ENCODE peak calls at places on chromosomes 1 and 21, in five cellular contexts. O, W, H, F and G are unnamed samples.
A peak's percentile ranks its signal among the peaks of the same experiment; 100 is the strongest.

GRCh38 chr1:240004086-240004749 is 87.5 kb upstream of the FMN2 start:
- DNase-seq in O (no peak), W (no peak), H (no peak), F (peak; percentile 50), G (no peak)

GRCh38 chr1:60010690-60011089 is 62.9 kb downstream of the C1orf87 start:
- DNase-seq in O (no peak), W (no peak), H (no peak), F (no peak), G (no peak)

GRCh38 chr21:35895598-35895997 is 164.7 kb downstream of the SETD4 start:
- DNase-seq in O (no peak), W (no peak), H (no peak), F (no peak), G (no peak)

GRCh38 chr1:87963566-87963965 is 634.9 kb downstream of the LMO4 start:
- DNase-seq in O (no peak), W (no peak), H (no peak), F (no peak), G (no peak)

GRCh38 chr1:181324797-181325616 is 158.3 kb upstream of the CACNA1E start:
- DNase-seq in O (no peak), W (no peak), H (no peak), F (no peak), G (no peak)

GRCh38 chr1:172382406-172382805 is 38.1 kb upstream of the C1orf105 start:
- DNase-seq in O (no peak), W (no peak), H (no peak), F (no peak), G (no peak)

GRCh38 chr1:51642739-51643142 is 25.8 kb downstream of the OSBPL9 start:
- DNase-seq in O (no peak), W (no peak), H (no peak), F (no peak), G (no peak)

GRCh38 chr1:90712153-90712930 is 4.8 kb downstream of the BARHL2 start:
- DNase-seq in O (no peak), W (no peak), H (no peak), F (peak; percentile 20), G (no peak)

GRCh38 chr1:1185101-1185765 is 11.6 kb downstream of the TTLL10 start:
- DNase-seq in O (no peak), W (peak; percentile 20), H (peak; percentile 42), F (no peak), G (no peak)

GRCh38 chr1:153963030-153963849 is at the start of gene SLC39A1:
- DNase-seq in O (peak; percentile 98), W (peak; percentile 100), H (peak; percentile 98), F (peak; percentile 89), G (peak; percentile 94)

GRCh38 chr1:167452483-167452882 is 65.8 kb downstream of the CD247 start:
- DNase-seq in O (no peak), W (no peak), H (no peak), F (no peak), G (no peak)

GRCh38 chr1:174743654-174744561 is 255.8 kb upstream of the CACYBP start:
- DNase-seq in O (no peak), W (no peak), H (no peak), F (peak; percentile 27), G (no peak)

GRCh38 chr1:78490861-78491310 is at the start of gene PTGFR:
- DNase-seq in O (peak; percentile 47), W (no peak), H (peak; percentile 47), F (no peak), G (no peak)

GRCh38 chr1:200343874-200344273 is 66.0 kb downstream of the ZNF281 start:
- DNase-seq in O (no peak), W (no peak), H (no peak), F (no peak), G (no peak)

GRCh38 chr1:225817611-225818061 is 7.7 kb downstream of the EPHX1 start:
- DNase-seq in O (no peak), W (peak; percentile 81), H (peak; percentile 86), F (no peak), G (no peak)

GRCh38 chr1:212410231-212410825 is 4.4 kb downstream of the PACC1 start:
- DNase-seq in O (no peak), W (no peak), H (no peak), F (no peak), G (no peak)

GRCh38 chr1:44855742-44856141 is 12.7 kb upstream of the PTCH2 start:
- DNase-seq in O (no peak), W (no peak), H (no peak), F (no peak), G (no peak)

GRCh38 chr1:205971082-205971481 is 27.8 kb upstream of the SLC26A9 start:
- DNase-seq in O (no peak), W (no peak), H (no peak), F (no peak), G (peak; percentile 28)

GRCh38 chr1:108865316-108865910 is 8.5 kb upstream of the AKNAD1 start:
- DNase-seq in O (no peak), W (peak; percentile 27), H (no peak), F (no peak), G (no peak)

GRCh38 chr1:156279837-156280236 is 2.8 kb downstream of the SMG5 start:
- DNase-seq in O (no peak), W (no peak), H (no peak), F (no peak), G (no peak)

GRCh38 chr1:241848680-241849344 is 808 bp downstream of the EXO1 start:
- DNase-seq in O (no peak), W (no peak), H (no peak), F (no peak), G (no peak)

GRCh38 chr1:105997516-105997915 is 1059.0 kb upstream of the PRMT6 start:
- DNase-seq in O (no peak), W (no peak), H (no peak), F (no peak), G (no peak)

GRCh38 chr1:193709607-193710006 is 523.2 kb upstream of the B3GALT2 start:
- DNase-seq in O (no peak), W (no peak), H (no peak), F (no peak), G (no peak)

GRCh38 chr1:3902546-3902945 is 2.5 kb upstream of the C1orf174 start:
- DNase-seq in O (no peak), W (peak; percentile 8), H (peak; percentile 15), F (no peak), G (peak; percentile 29)

GRCh38 chr21:34129039-34129891 is 55.9 kb downstream of the MRPS6 start:
- DNase-seq in O (no peak), W (no peak), H (no peak), F (no peak), G (no peak)

GRCh38 chr1:90612033-90612432 is 105.1 kb downstream of the BARHL2 start:
- DNase-seq in O (no peak), W (no peak), H (no peak), F (no peak), G (no peak)

GRCh38 chr1:161782886-161783285 is 16.8 kb downstream of the ATF6 start:
- DNase-seq in O (no peak), W (no peak), H (no peak), F (no peak), G (no peak)

GRCh38 chr1:159988006-159988405 is 34.0 kb upstream of the SLAMF9 start:
- DNase-seq in O (no peak), W (no peak), H (no peak), F (no peak), G (no peak)

GRCh38 chr1:66119148-66119547 is 326.5 kb downstream of the PDE4B start:
- DNase-seq in O (no peak), W (no peak), H (no peak), F (no peak), G (no peak)

DNA sequence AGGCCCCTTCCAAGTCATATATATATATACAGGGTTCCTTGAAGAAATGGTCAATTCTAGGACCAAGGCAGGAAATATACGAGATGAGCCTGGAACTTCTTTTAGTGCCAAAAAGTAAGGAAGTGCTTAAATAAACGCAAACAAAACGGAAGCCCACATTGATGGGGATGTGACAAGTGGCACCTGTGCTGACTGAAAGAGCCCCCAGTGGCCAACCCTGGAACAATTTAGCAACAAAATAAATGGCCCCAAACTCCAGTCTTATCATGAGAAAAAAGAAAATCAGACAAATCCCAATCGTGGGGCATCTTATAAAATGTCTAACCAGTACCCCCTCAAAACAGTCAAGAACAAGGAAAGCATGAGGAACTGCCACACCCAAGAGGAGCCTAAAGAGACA is 17.7 kb downstream of the PLA2G5 start:
- DNase-seq in O (no peak), W (no peak), H (no peak), F (no peak), G (no peak)
- TF ChIP-seq CTCF in O (peak; percentile 18), W (no peak), H (no peak), F (no peak), G (no peak)

GRCh38 chr1:40302475-40302874 is 14.6 kb downstream of the COL9A2 start:
- DNase-seq in O (peak; percentile 34), W (no peak), H (no peak), F (no peak), G (no peak)

GRCh38 chr1:40300651-40301050 is 16.4 kb downstream of the COL9A2 start:
- DNase-seq in O (peak; percentile 16), W (no peak), H (no peak), F (peak; percentile 7), G (no peak)

GRCh38 chr1:40301541-40302299 is 15.4 kb downstream of the COL9A2 start:
- DNase-seq in O (peak; percentile 29), W (no peak), H (no peak), F (peak; percentile 13), G (no peak)

GRCh38 chr1:40300249-40300567 is 16.9 kb downstream of the COL9A2 start:
- DNase-seq in O (no peak), W (no peak), H (no peak), F (peak; percentile 6), G (no peak)

DNA sequence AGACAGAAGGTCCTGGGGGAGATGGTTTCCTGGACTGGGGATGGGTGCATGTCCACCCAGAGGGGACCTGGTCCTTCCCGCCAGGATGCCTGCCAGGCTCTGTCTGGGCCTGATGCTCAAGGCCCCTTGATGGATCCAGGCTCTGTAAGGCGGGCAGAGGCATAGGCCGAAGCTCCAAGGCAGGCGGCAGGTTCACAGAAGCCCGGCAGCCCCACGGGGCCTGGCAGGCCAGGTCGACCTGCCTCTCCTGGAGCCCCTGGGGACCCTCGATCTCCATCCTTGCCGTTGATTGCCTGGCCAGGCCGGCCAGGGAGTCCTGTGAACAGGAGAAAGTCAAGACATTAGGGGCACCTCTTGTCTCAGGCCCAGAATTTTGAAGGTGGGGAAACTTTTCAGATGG is 16.0 kb downstream of the COL9A2 start:
- DNase-seq in O (peak; percentile 31), W (no peak), H (no peak), F (no peak), G (no peak)
- TF ChIP-seq CTCF in O (no peak), W (no peak), H (no peak), F (no peak), G (no peak)

DNA sequence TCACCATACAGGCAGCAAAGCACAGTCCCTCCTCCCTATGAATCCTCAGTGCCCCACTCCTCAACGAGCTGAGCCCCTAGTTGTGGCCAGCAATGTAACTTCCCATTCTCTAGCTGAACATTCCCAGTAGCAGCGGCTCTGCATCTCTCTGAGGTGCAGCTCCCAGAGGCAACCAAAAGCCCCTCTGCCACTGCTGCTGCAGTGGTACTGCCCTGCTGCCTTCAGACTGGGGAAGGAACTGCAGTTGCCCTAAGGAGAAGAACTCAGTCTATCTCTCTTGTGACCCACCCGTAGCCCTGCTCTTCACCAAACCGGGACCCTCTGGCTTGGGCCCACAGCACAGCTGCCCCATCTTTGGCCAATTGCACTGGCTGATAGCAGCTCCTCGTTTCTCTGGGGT is 31.6 kb downstream of the PYHIN1 start:
- DNase-seq in O (no peak), W (no peak), H (no peak), F (no peak), G (no peak)
- TF ChIP-seq CTCF in O (no peak), W (no peak), H (no peak), F (no peak), G (no peak)

GRCh38 chr1:25523512-25523911 is 19.9 kb upstream of the LDLRAP1 start:
- DNase-seq in O (no peak), W (peak; percentile 70), H (no peak), F (no peak), G (no peak)
- TF ChIP-seq CTCF in O (no peak), W (no peak), H (no peak), F (peak; percentile 18), G (no peak)

GRCh38 chr21:32916522-32917099 is 109.1 kb upstream of the OLIG2 start:
- DNase-seq in O (no peak), W (no peak), H (no peak), F (no peak), G (no peak)
- TF ChIP-seq CTCF in O (peak; percentile 13), W (no peak), H (no peak), F (no peak), G (peak; percentile 39)